ENCODE peak calls at places on chromosomes 4 and X, in four cellular contexts. H is left lung, X is astrocyte of the hippocampus, N is left ventricle myocardium superior. C is an unnamed sample.

GRCh38 chrX:50470103-50471031 is at the start of gene DGKK:
- DNase-seq in H (peak; percentile 28), X (peak; percentile 12), N (no peak), C (no peak)

GRCh38 chrX:50635811-50636365 is 165.3 kb upstream of the DGKK start:
- DNase-seq in H (no peak), X (no peak), N (peak; percentile 39), C (no peak)

GRCh38 chrX:106246511-106246910 is 78.4 kb downstream of the PWWP3B start:
- DNase-seq in H (no peak), X (peak; percentile 11), N (no peak), C (no peak)

GRCh38 chr4:139973015-139973414 is 181.0 kb downstream of the MAML3 start:
- DNase-seq in H (no peak), X (peak; percentile 67), N (no peak), C (peak; percentile 80)

GRCh38 chr4:75633846-75634245 is 3.5 kb upstream of the CDKL2 start:
- DNase-seq in H (no peak), X (peak; percentile 62), N (no peak), C (peak; percentile 81)

GRCh38 chr4:60531790-60532189 is 668.3 kb upstream of the ADGRL3 start:
- DNase-seq in H (no peak), X (no peak), N (no peak), C (no peak)

GRCh38 chr4:98290511-98290910 is 29.3 kb downstream of the RAP1GDS1 start:
- DNase-seq in H (no peak), X (peak; percentile 57), N (no peak), C (no peak)

GRCh38 chr4:73573794-73574528 is 46.3 kb downstream of the RASSF6 start:
- DNase-seq in H (no peak), X (peak; percentile 86), N (no peak), C (peak; percentile 67)

GRCh38 chrX:140157611-140158010 is 192.3 kb upstream of the CXorf66 start:
- DNase-seq in H (no peak), X (peak; percentile 91), N (no peak), C (peak; percentile 80)

GRCh38 chr4:118867311-118868067 is 21.2 kb upstream of the SYNPO2 start:
- DNase-seq in H (no peak), X (no peak), N (no peak), C (no peak)

GRCh38 chr4:6338951-6339817 is 69.5 kb downstream of the WFS1 start:
- DNase-seq in H (peak; percentile 53), X (no peak), N (no peak), C (no peak)

GRCh38 chrX:81390244-81390643 is 188.3 kb downstream of the SH3BGRL start:
- DNase-seq in H (no peak), X (no peak), N (no peak), C (no peak)

GRCh38 chr4:120769227-120769626 is 153.3 kb downstream of the PRDM5 start:
- DNase-seq in H (no peak), X (peak; percentile 82), N (no peak), C (peak; percentile 53)

GRCh38 chr4:74543983-74544382 is 99.0 kb downstream of the AREG start:
- DNase-seq in H (no peak), X (peak; percentile 33), N (no peak), C (peak; percentile 46)

GRCh38 chr4:70359115-70359661 is 1.4 kb upstream of the SMR3A start:
- DNase-seq in H (no peak), X (no peak), N (no peak), C (no peak)

GRCh38 chr4:185520119-185520518 is 15.2 kb downstream of the PDLIM3 start:
- DNase-seq in H (no peak), X (peak; percentile 80), N (no peak), C (no peak)

GRCh38 chrX:103092942-103093341 is at the start of gene NXF3:
- DNase-seq in H (no peak), X (no peak), N (no peak), C (no peak)

GRCh38 chrX:20067709-20068315 is 48.9 kb downstream of the MAP7D2 start:
- DNase-seq in H (peak; percentile 69), X (peak; percentile 93), N (peak; percentile 78), C (peak; percentile 88)

GRCh38 chr4:76960014-76960413 is 10.5 kb downstream of the SEPTIN11 start:
- DNase-seq in H (no peak), X (peak; percentile 82), N (no peak), C (peak; percentile 86)

GRCh38 chr4:152258804-152259708 is 276.8 kb downstream of the FBXW7 start:
- DNase-seq in H (no peak), X (peak; percentile 81), N (no peak), C (peak; percentile 85)

GRCh38 chr4:8251110-8251883 is 18.3 kb upstream of the HTRA3 start:
- DNase-seq in H (peak; percentile 65), X (no peak), N (no peak), C (no peak)

GRCh38 chrX:102115748-102116147 is 9.7 kb upstream of the TCEAL2 start:
- DNase-seq in H (no peak), X (no peak), N (no peak), C (no peak)

GRCh38 chrX:11886745-11887144 is 128.7 kb downstream of the MSL3 start:
- DNase-seq in H (no peak), X (peak; percentile 57), N (no peak), C (peak; percentile 81)

GRCh38 chr4:5708171-5708828 is at the start of gene EVC2:
- DNase-seq in H (peak; percentile 88), X (peak; percentile 80), N (peak; percentile 87), C (peak; percentile 35)

GRCh38 chrX:139429913-139430312 is 100.6 kb upstream of the F9 start:
- DNase-seq in H (no peak), X (peak; percentile 34), N (no peak), C (peak; percentile 22)

GRCh38 chrX:119698835-119699234 is 5.9 kb upstream of the SEPTIN6 start:
- DNase-seq in H (no peak), X (peak; percentile 72), N (no peak), C (peak; percentile 73)

GRCh38 chr4:87220094-87220831 is at the start of gene KLHL8:
- DNase-seq in H (peak; percentile 98), X (peak; percentile 97), N (peak; percentile 94), C (peak; percentile 85)

GRCh38 chr4:147318581-147318980 is 162.3 kb upstream of the EDNRA start:
- DNase-seq in H (no peak), X (peak; percentile 49), N (no peak), C (peak; percentile 34)

GRCh38 chrX:71111851-71112468 is 583 bp upstream of the IL2RG start:
- DNase-seq in H (no peak), X (no peak), N (no peak), C (no peak)

GRCh38 chrX:119118780-119119395 is 8.7 kb downstream of the KIAA1210 start:
- DNase-seq in H (no peak), X (peak; percentile 58), N (peak; percentile 55), C (peak; percentile 51)

GRCh38 chr4:152996101-152996500 is 60.0 kb downstream of the FHDC1 start:
- DNase-seq in H (no peak), X (peak; percentile 29), N (no peak), C (no peak)

GRCh38 chrX:23799469-23800065 is 16.6 kb downstream of the SAT1 start:
- DNase-seq in H (no peak), X (peak; percentile 21), N (no peak), C (no peak)

GRCh38 chr4:76579596-76580375 is 144.8 kb downstream of the SHROOM3 start:
- DNase-seq in H (no peak), X (no peak), N (no peak), C (no peak)

GRCh38 chr4:149589826-149590225 is 225.8 kb downstream of the IQCM start:
- DNase-seq in H (no peak), X (no peak), N (no peak), C (no peak)

GRCh38 chr4:120052840-120053239 is 13.8 kb downstream of the MAD2L1 start:
- DNase-seq in H (no peak), X (peak; percentile 92), N (no peak), C (peak; percentile 74)

GRCh38 chr4:63296773-63297172 is 1112.5 kb downstream of the TECRL start:
- DNase-seq in H (no peak), X (no peak), N (no peak), C (no peak)

GRCh38 chrX:123878177-123878576 is 18.3 kb downstream of the XIAP start:
- DNase-seq in H (no peak), X (no peak), N (no peak), C (peak; percentile 45)

GRCh38 chr4:153258750-153259149 is 54.5 kb downstream of the TRIM2 start:
- DNase-seq in H (no peak), X (peak; percentile 23), N (no peak), C (no peak)

GRCh38 chr4:133982533-133983224 is 218.9 kb downstream of the PABPC4L start:
- DNase-seq in H (no peak), X (no peak), N (no peak), C (peak; percentile 17)

C was measured in M059J.